ENCODE peak calls at places on chromosomes 3 and 15, in nine cellular contexts. One of them, this sample, is unnamed.

GRCh38 chr15:85826756-85827515 is 32.2 kb upstream of the KLHL25 start:
- DNase-seq in foreskin fibroblast: peak; percentile 10
- DNase-seq in IMR-90: peak; percentile 22
- DNase-seq in ovary: no peak
- DNase-seq in astrocyte of the spinal cord: no peak
- DNase-seq in heart left ventricle: no peak
- DNase-seq in fibroblast of pulmonary artery: peak; percentile 30
- DNase-seq in choroid plexus epithelial cell: peak; percentile 23
- DNase-seq in psoas muscle: no peak
- DNase-seq in this sample: peak; percentile 35

GRCh38 chr3:155983834-155984474 is 113.5 kb downstream of the GMPS start:
- DNase-seq in foreskin fibroblast: no peak
- DNase-seq in IMR-90: peak; percentile 30
- DNase-seq in ovary: no peak
- DNase-seq in astrocyte of the spinal cord: no peak
- DNase-seq in heart left ventricle: no peak
- DNase-seq in fibroblast of pulmonary artery: no peak
- DNase-seq in choroid plexus epithelial cell: peak; percentile 31
- DNase-seq in psoas muscle: no peak
- DNase-seq in this sample: no peak

GRCh38 chr15:31390777-31391486 is 64.3 kb downstream of the KLF13 start:
- DNase-seq in foreskin fibroblast: no peak
- DNase-seq in IMR-90: no peak
- DNase-seq in ovary: no peak
- DNase-seq in astrocyte of the spinal cord: no peak
- DNase-seq in heart left ventricle: no peak
- DNase-seq in fibroblast of pulmonary artery: no peak
- DNase-seq in choroid plexus epithelial cell: no peak
- DNase-seq in psoas muscle: no peak
- DNase-seq in this sample: no peak

GRCh38 chr3:156382458-156383346 is 172.2 kb downstream of the SSR3 start:
- DNase-seq in foreskin fibroblast: peak; percentile 24
- DNase-seq in IMR-90: peak; percentile 41
- DNase-seq in ovary: no peak
- DNase-seq in astrocyte of the spinal cord: peak; percentile 33
- DNase-seq in heart left ventricle: no peak
- DNase-seq in fibroblast of pulmonary artery: peak; percentile 60
- DNase-seq in choroid plexus epithelial cell: peak; percentile 74
- DNase-seq in psoas muscle: no peak
- DNase-seq in this sample: peak; percentile 56

GRCh38 chr3:12046406-12046805 is 42.2 kb downstream of the SYN2 start:
- DNase-seq in foreskin fibroblast: peak; percentile 2
- DNase-seq in IMR-90: no peak
- DNase-seq in ovary: no peak
- DNase-seq in astrocyte of the spinal cord: peak; percentile 6
- DNase-seq in heart left ventricle: no peak
- DNase-seq in fibroblast of pulmonary artery: peak; percentile 1
- DNase-seq in choroid plexus epithelial cell: peak; percentile 29
- DNase-seq in psoas muscle: no peak
- DNase-seq in this sample: peak; percentile 6

GRCh38 chr15:100821327-100821726 is 58.3 kb upstream of the ALDH1A3 start:
- DNase-seq in foreskin fibroblast: no peak
- DNase-seq in IMR-90: no peak
- DNase-seq in ovary: no peak
- DNase-seq in astrocyte of the spinal cord: no peak
- DNase-seq in heart left ventricle: no peak
- DNase-seq in fibroblast of pulmonary artery: no peak
- DNase-seq in choroid plexus epithelial cell: no peak
- DNase-seq in psoas muscle: no peak
- DNase-seq in this sample: no peak

GRCh38 chr3:70989174-70989573 is 594.4 kb downstream of the FOXP1 start:
- DNase-seq in foreskin fibroblast: no peak
- DNase-seq in IMR-90: peak; percentile 75
- DNase-seq in ovary: no peak
- DNase-seq in astrocyte of the spinal cord: peak; percentile 79
- DNase-seq in heart left ventricle: no peak
- DNase-seq in fibroblast of pulmonary artery: peak; percentile 87
- DNase-seq in choroid plexus epithelial cell: peak; percentile 68
- DNase-seq in psoas muscle: no peak
- DNase-seq in this sample: no peak

GRCh38 chr3:193842029-193842782 is 249.2 kb downstream of the OPA1 start:
- DNase-seq in foreskin fibroblast: no peak
- DNase-seq in IMR-90: no peak
- DNase-seq in ovary: no peak
- DNase-seq in astrocyte of the spinal cord: no peak
- DNase-seq in heart left ventricle: no peak
- DNase-seq in fibroblast of pulmonary artery: no peak
- DNase-seq in choroid plexus epithelial cell: no peak
- DNase-seq in psoas muscle: no peak
- DNase-seq in this sample: no peak

GRCh38 chr3:39809995-39810595 is 686 bp downstream of the MYRIP start:
- DNase-seq in foreskin fibroblast: no peak
- DNase-seq in IMR-90: no peak
- DNase-seq in ovary: no peak
- DNase-seq in astrocyte of the spinal cord: no peak
- DNase-seq in heart left ventricle: no peak
- DNase-seq in fibroblast of pulmonary artery: no peak
- DNase-seq in choroid plexus epithelial cell: no peak
- DNase-seq in psoas muscle: peak; percentile 42
- DNase-seq in this sample: no peak

GRCh38 chr3:130312374-130312773 is 33.1 kb upstream of the COL6A5 start:
- DNase-seq in foreskin fibroblast: no peak
- DNase-seq in IMR-90: no peak
- DNase-seq in ovary: no peak
- DNase-seq in astrocyte of the spinal cord: no peak
- DNase-seq in heart left ventricle: no peak
- DNase-seq in fibroblast of pulmonary artery: no peak
- DNase-seq in choroid plexus epithelial cell: no peak
- DNase-seq in psoas muscle: no peak
- DNase-seq in this sample: no peak
- H3K4me3 ChIP-seq in foreskin fibroblast: no peak overlapping the region
- H3K4me3 ChIP-seq in IMR-90: no peak overlapping the region
- H3K4me3 ChIP-seq in ovary: no peak overlapping the region
- H3K4me3 ChIP-seq in astrocyte of the spinal cord: no peak overlapping the region
- H3K4me3 ChIP-seq in heart left ventricle: no peak overlapping the region
- H3K4me3 ChIP-seq in fibroblast of pulmonary artery: no peak overlapping the region
- H3K4me3 ChIP-seq in choroid plexus epithelial cell: no peak overlapping the region
- H3K4me3 ChIP-seq in psoas muscle: no peak overlapping the region
- H3K4me3 ChIP-seq in this sample: no peak overlapping the region

GRCh38 chr3:99700637-99701268 is 62.4 kb downstream of the COL8A1 start:
- DNase-seq in foreskin fibroblast: peak; percentile 48
- DNase-seq in IMR-90: peak; percentile 80
- DNase-seq in ovary: no peak
- DNase-seq in astrocyte of the spinal cord: peak; percentile 63
- DNase-seq in heart left ventricle: no peak
- DNase-seq in fibroblast of pulmonary artery: peak; percentile 79
- DNase-seq in choroid plexus epithelial cell: peak; percentile 91
- DNase-seq in psoas muscle: no peak
- DNase-seq in this sample: peak; percentile 64

GRCh38 chr3:99699841-99700240 is 61.4 kb downstream of the COL8A1 start:
- DNase-seq in foreskin fibroblast: peak; percentile 59
- DNase-seq in IMR-90: peak; percentile 78
- DNase-seq in ovary: no peak
- DNase-seq in astrocyte of the spinal cord: peak; percentile 77
- DNase-seq in heart left ventricle: no peak
- DNase-seq in fibroblast of pulmonary artery: peak; percentile 74
- DNase-seq in choroid plexus epithelial cell: peak; percentile 88
- DNase-seq in psoas muscle: no peak
- DNase-seq in this sample: peak; percentile 43

GRCh38 chr3:99704417-99704816 is 66.0 kb downstream of the COL8A1 start:
- DNase-seq in foreskin fibroblast: no peak
- DNase-seq in IMR-90: no peak
- DNase-seq in ovary: no peak
- DNase-seq in astrocyte of the spinal cord: no peak
- DNase-seq in heart left ventricle: no peak
- DNase-seq in fibroblast of pulmonary artery: no peak
- DNase-seq in choroid plexus epithelial cell: peak; percentile 45
- DNase-seq in psoas muscle: no peak
- DNase-seq in this sample: no peak

GRCh38 chr3:99703535-99703934 is 65.1 kb downstream of the COL8A1 start:
- DNase-seq in foreskin fibroblast: no peak
- DNase-seq in IMR-90: no peak
- DNase-seq in ovary: no peak
- DNase-seq in astrocyte of the spinal cord: no peak
- DNase-seq in heart left ventricle: no peak
- DNase-seq in fibroblast of pulmonary artery: no peak
- DNase-seq in choroid plexus epithelial cell: no peak
- DNase-seq in psoas muscle: no peak
- DNase-seq in this sample: no peak

GRCh38 chr3:99702953-99703352 is 64.6 kb downstream of the COL8A1 start:
- DNase-seq in foreskin fibroblast: no peak
- DNase-seq in IMR-90: peak; percentile 68
- DNase-seq in ovary: no peak
- DNase-seq in astrocyte of the spinal cord: no peak
- DNase-seq in heart left ventricle: no peak
- DNase-seq in fibroblast of pulmonary artery: no peak
- DNase-seq in choroid plexus epithelial cell: no peak
- DNase-seq in psoas muscle: no peak
- DNase-seq in this sample: no peak
- TF ChIP-seq CTCF in foreskin fibroblast: no peak
- TF ChIP-seq CTCF in IMR-90: no peak
- TF ChIP-seq CTCF in ovary: no peak
- TF ChIP-seq CTCF in astrocyte of the spinal cord: no peak
- TF ChIP-seq CTCF in heart left ventricle: no peak
- TF ChIP-seq CTCF in fibroblast of pulmonary artery: no peak
- TF ChIP-seq CTCF in choroid plexus epithelial cell: no peak
- TF ChIP-seq CTCF in psoas muscle: no peak
- TF ChIP-seq CTCF in this sample: no peak

GRCh38 chr3:74614133-74614967 is at the start of gene CNTN3:
- DNase-seq in foreskin fibroblast: no peak
- DNase-seq in IMR-90: peak; percentile 49
- DNase-seq in ovary: no peak
- DNase-seq in astrocyte of the spinal cord: no peak
- DNase-seq in heart left ventricle: peak; percentile 63
- DNase-seq in fibroblast of pulmonary artery: peak; percentile 42
- DNase-seq in choroid plexus epithelial cell: peak; percentile 49
- DNase-seq in psoas muscle: peak; percentile 46
- DNase-seq in this sample: no peak
- H3K4me3 ChIP-seq in foreskin fibroblast: peak within 1 kb of the TSS; percentile 76
- H3K4me3 ChIP-seq in IMR-90: peak within 1 kb of the TSS; percentile 68
- H3K4me3 ChIP-seq in ovary: peak within 1 kb of the TSS; percentile 33
- H3K4me3 ChIP-seq in astrocyte of the spinal cord: no peak within 1 kb of the TSS
- H3K4me3 ChIP-seq in heart left ventricle: peak within 1 kb of the TSS; percentile 35
- H3K4me3 ChIP-seq in fibroblast of pulmonary artery: peak within 1 kb of the TSS; percentile 60
- H3K4me3 ChIP-seq in choroid plexus epithelial cell: peak within 1 kb of the TSS; percentile 60
- H3K4me3 ChIP-seq in psoas muscle: peak within 1 kb of the TSS; percentile 18
- H3K4me3 ChIP-seq in this sample: peak within 1 kb of the TSS; percentile 20

GRCh38 chr15:77988386-77989301 is 88.9 kb downstream of the TBC1D2B start:
- DNase-seq in foreskin fibroblast: no peak
- DNase-seq in IMR-90: no peak
- DNase-seq in ovary: peak; percentile 43
- DNase-seq in astrocyte of the spinal cord: no peak
- DNase-seq in heart left ventricle: no peak
- DNase-seq in fibroblast of pulmonary artery: no peak
- DNase-seq in choroid plexus epithelial cell: no peak
- DNase-seq in psoas muscle: no peak
- DNase-seq in this sample: no peak
- TF ChIP-seq CTCF in foreskin fibroblast: no peak
- TF ChIP-seq CTCF in IMR-90: no peak
- TF ChIP-seq CTCF in ovary: no peak
- TF ChIP-seq CTCF in astrocyte of the spinal cord: no peak
- TF ChIP-seq CTCF in heart left ventricle: no peak
- TF ChIP-seq CTCF in fibroblast of pulmonary artery: no peak
- TF ChIP-seq CTCF in choroid plexus epithelial cell: no peak
- TF ChIP-seq CTCF in psoas muscle: no peak
- TF ChIP-seq CTCF in this sample: no peak

GRCh38 chr15:77029166-77030041 is 34.5 kb downstream of the PSTPIP1 start:
- DNase-seq in foreskin fibroblast: no peak
- DNase-seq in IMR-90: no peak
- DNase-seq in ovary: peak; percentile 12
- DNase-seq in astrocyte of the spinal cord: no peak
- DNase-seq in heart left ventricle: peak; percentile 58
- DNase-seq in fibroblast of pulmonary artery: no peak
- DNase-seq in choroid plexus epithelial cell: no peak
- DNase-seq in psoas muscle: peak; percentile 35
- DNase-seq in this sample: no peak

GRCh38 chr15:77026501-77027110 is 31.7 kb downstream of the PSTPIP1 start:
- DNase-seq in foreskin fibroblast: no peak
- DNase-seq in IMR-90: no peak
- DNase-seq in ovary: peak; percentile 19
- DNase-seq in astrocyte of the spinal cord: no peak
- DNase-seq in heart left ventricle: peak; percentile 47
- DNase-seq in fibroblast of pulmonary artery: no peak
- DNase-seq in choroid plexus epithelial cell: no peak
- DNase-seq in psoas muscle: peak; percentile 45
- DNase-seq in this sample: no peak

GRCh38 chr15:77027111-77027696 is 32.3 kb downstream of the PSTPIP1 start:
- DNase-seq in foreskin fibroblast: no peak
- DNase-seq in IMR-90: no peak
- DNase-seq in ovary: no peak
- DNase-seq in astrocyte of the spinal cord: no peak
- DNase-seq in heart left ventricle: peak; percentile 52
- DNase-seq in fibroblast of pulmonary artery: no peak
- DNase-seq in choroid plexus epithelial cell: no peak
- DNase-seq in psoas muscle: peak; percentile 49
- DNase-seq in this sample: no peak

GRCh38 chr15:77028451-77029165 is 33.7 kb downstream of the PSTPIP1 start:
- DNase-seq in foreskin fibroblast: no peak
- DNase-seq in IMR-90: no peak
- DNase-seq in ovary: peak; percentile 20
- DNase-seq in astrocyte of the spinal cord: no peak
- DNase-seq in heart left ventricle: peak; percentile 33
- DNase-seq in fibroblast of pulmonary artery: no peak
- DNase-seq in choroid plexus epithelial cell: no peak
- DNase-seq in psoas muscle: no peak
- DNase-seq in this sample: no peak

DNA sequence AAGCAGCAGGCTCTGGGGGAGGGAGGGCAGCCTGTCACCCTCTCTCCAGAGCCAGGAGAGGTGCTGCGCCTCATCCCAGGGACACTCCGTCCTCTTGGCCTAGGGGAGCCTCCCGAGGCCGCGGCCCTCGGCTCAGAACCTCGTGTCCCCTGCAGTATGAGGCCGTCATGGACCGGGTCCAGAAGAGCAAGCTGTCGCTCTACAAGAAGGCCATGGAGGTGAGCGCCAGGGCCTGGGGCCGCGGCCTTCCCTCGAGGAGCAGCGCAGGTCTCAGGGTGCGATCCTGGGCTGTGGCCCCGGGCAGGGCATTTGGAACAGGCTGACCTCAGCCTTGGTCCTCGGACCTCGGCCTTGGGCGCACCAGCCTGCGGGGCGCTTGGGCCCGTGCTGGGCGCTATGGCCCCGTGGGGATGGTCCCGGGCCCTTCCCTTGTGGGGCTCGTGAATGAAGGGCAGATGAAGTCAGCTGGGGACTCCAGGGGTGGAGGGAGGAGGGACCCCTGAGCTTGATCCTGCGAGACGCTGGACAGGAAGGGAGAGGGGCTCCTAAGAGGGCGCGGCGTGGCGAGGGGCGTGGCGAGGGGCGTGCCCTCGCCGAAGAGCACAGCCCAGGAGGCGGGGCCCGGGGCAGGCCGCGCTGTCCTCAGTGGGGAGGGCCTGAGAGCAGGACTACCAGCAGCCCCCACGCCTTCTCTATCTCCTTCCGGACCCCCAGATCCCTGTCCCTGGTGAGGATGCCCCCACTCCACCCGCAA is 32.9 kb downstream of the PSTPIP1 start:
- DNase-seq in foreskin fibroblast: no peak
- DNase-seq in IMR-90: no peak
- DNase-seq in ovary: peak; percentile 43
- DNase-seq in astrocyte of the spinal cord: no peak
- DNase-seq in heart left ventricle: peak; percentile 68
- DNase-seq in fibroblast of pulmonary artery: no peak
- DNase-seq in choroid plexus epithelial cell: no peak
- DNase-seq in psoas muscle: peak; percentile 67
- DNase-seq in this sample: no peak
- H3K4me3 ChIP-seq in foreskin fibroblast: no peak overlapping the region
- H3K4me3 ChIP-seq in IMR-90: no peak overlapping the region
- H3K4me3 ChIP-seq in ovary: no peak overlapping the region
- H3K4me3 ChIP-seq in astrocyte of the spinal cord: peak overlapping the region; percentile 33
- H3K4me3 ChIP-seq in heart left ventricle: peak overlapping the region; percentile 24
- H3K4me3 ChIP-seq in fibroblast of pulmonary artery: peak overlapping the region; percentile 37
- H3K4me3 ChIP-seq in choroid plexus epithelial cell: peak overlapping the region; percentile 45
- H3K4me3 ChIP-seq in psoas muscle: peak overlapping the region; percentile 53
- H3K4me3 ChIP-seq in this sample: peak overlapping the region; percentile 18

GRCh38 chr3:122628567-122628966 is 51.1 kb downstream of the PARP15 start:
- DNase-seq in foreskin fibroblast: peak; percentile 2
- DNase-seq in IMR-90: no peak
- DNase-seq in ovary: no peak
- DNase-seq in astrocyte of the spinal cord: peak; percentile 23
- DNase-seq in heart left ventricle: no peak
- DNase-seq in fibroblast of pulmonary artery: no peak
- DNase-seq in choroid plexus epithelial cell: peak; percentile 53
- DNase-seq in psoas muscle: no peak
- DNase-seq in this sample: peak; percentile 73
- TF ChIP-seq CTCF in foreskin fibroblast: no peak
- TF ChIP-seq CTCF in IMR-90: no peak
- TF ChIP-seq CTCF in ovary: no peak
- TF ChIP-seq CTCF in astrocyte of the spinal cord: no peak
- TF ChIP-seq CTCF in heart left ventricle: no peak
- TF ChIP-seq CTCF in fibroblast of pulmonary artery: no peak
- TF ChIP-seq CTCF in choroid plexus epithelial cell: no peak
- TF ChIP-seq CTCF in psoas muscle: no peak
- TF ChIP-seq CTCF in this sample: no peak